ENCODE peak calls at places on chromosome 1, in four cellular contexts. Q is NCI-H345; K is MM.1S; O is activated naive CD4-positive, alpha-beta T cell treated with Interleukin-2 at 50 U/mL for 16 hours. Y is an unnamed sample.

GRCh38 chr1:21935393-21935804 is 1.7 kb downstream of the HSPG2 start:
- DNase-seq in Q (no peak), K (no peak), O (no peak), Y (no peak)

GRCh38 chr1:161801955-161802354 is 35.8 kb downstream of the ATF6 start:
- DNase-seq in Q (no peak), K (peak), O (no peak), Y (no peak)

GRCh38 chr1:201686709-201687455 is 142.1 kb upstream of the IPO9 start:
- DNase-seq in Q (peak), K (peak), O (no peak), Y (peak)

GRCh38 chr1:19165501-19165900 is 44.6 kb downstream of the UBR4 start:
- DNase-seq in Q (no peak), K (no peak), O (no peak), Y (no peak)

GRCh38 chr1:40798366-40799310 is 15.1 kb downstream of the KCNQ4 start:
- DNase-seq in Q (no peak), K (no peak), O (no peak), Y (no peak)

GRCh38 chr1:14850563-14850962 is 252.1 kb downstream of the KAZN start:
- DNase-seq in Q (peak), K (peak), O (no peak), Y (no peak)

GRCh38 chr1:36971832-36972231 is 62.5 kb downstream of the GRIK3 start:
- DNase-seq in Q (no peak), K (no peak), O (no peak), Y (no peak)

GRCh38 chr1:60965280-60965854 is 117.0 kb upstream of the NFIA start:
- DNase-seq in Q (no peak), K (no peak), O (no peak), Y (no peak)

GRCh38 chr1:27011058-27011764 is 1.4 kb downstream of the TENT5B start:
- DNase-seq in Q (no peak), K (no peak), O (no peak), Y (peak)

GRCh38 chr1:9352364-9353140 is 59.9 kb downstream of the SPSB1 start:
- DNase-seq in Q (peak), K (no peak), O (no peak), Y (no peak)

GRCh38 chr1:230123280-230124186 is 56.5 kb downstream of the GALNT2 start:
- DNase-seq in Q (no peak), K (peak), O (no peak), Y (no peak)

GRCh38 chr1:187275346-187275745 is 446.6 kb downstream of the PLA2G4A start:
- DNase-seq in Q (no peak), K (no peak), O (no peak), Y (no peak)

Y was measured in NT2/D1.